ENCODE peak calls at places on chromosome 2, in five cellular contexts. S is lower leg skin, X is A549, F is aorta, V is tibial artery. Q is an unnamed sample.

GRCh38 chr2:143300531-143300930 is 171.3 kb downstream of the ARHGAP15 start:
- DNase-seq in S (no peak), X (no peak), F (no peak), V (no peak), Q (no peak)

GRCh38 chr2:2938481-2938880 is 439.1 kb downstream of the EIPR1 start:
- DNase-seq in S (no peak), X (no peak), F (no peak), V (no peak), Q (no peak)

GRCh38 chr2:150426724-150427123 is 60.7 kb downstream of the RND3 start:
- DNase-seq in S (no peak), X (no peak), F (no peak), V (no peak), Q (no peak)

GRCh38 chr2:45170191-45170975 is 161.1 kb upstream of the SIX2 start:
- DNase-seq in S (no peak), X (no peak), F (no peak), V (no peak), Q (no peak)

GRCh38 chr2:229642371-229642770 is 72.0 kb downstream of the DNER start:
- DNase-seq in S (no peak), X (no peak), F (no peak), V (no peak), Q (no peak)

GRCh38 chr2:227365833-227366232 is 13.3 kb downstream of the TM4SF20 start:
- DNase-seq in S (no peak), X (no peak), F (no peak), V (no peak), Q (no peak)

GRCh38 chr2:144553379-144553778 is 33.5 kb upstream of the ZEB2 start:
- DNase-seq in S (no peak), X (no peak), F (no peak), V (no peak), Q (no peak)

GRCh38 chr2:4827836-4828235 is 864.3 kb upstream of the SOX11 start:
- DNase-seq in S (no peak), X (no peak), F (no peak), V (no peak), Q (no peak)

GRCh38 chr2:69138247-69138754 is 125.3 kb downstream of the ANTXR1 start:
- DNase-seq in S (no peak), X (peak; percentile 37), F (no peak), V (no peak), Q (no peak)
- H3K4me3 ChIP-seq in S (no peak overlapping the region), X (no peak overlapping the region), F (no peak overlapping the region), V (no peak overlapping the region), Q (no peak overlapping the region)

DNA sequence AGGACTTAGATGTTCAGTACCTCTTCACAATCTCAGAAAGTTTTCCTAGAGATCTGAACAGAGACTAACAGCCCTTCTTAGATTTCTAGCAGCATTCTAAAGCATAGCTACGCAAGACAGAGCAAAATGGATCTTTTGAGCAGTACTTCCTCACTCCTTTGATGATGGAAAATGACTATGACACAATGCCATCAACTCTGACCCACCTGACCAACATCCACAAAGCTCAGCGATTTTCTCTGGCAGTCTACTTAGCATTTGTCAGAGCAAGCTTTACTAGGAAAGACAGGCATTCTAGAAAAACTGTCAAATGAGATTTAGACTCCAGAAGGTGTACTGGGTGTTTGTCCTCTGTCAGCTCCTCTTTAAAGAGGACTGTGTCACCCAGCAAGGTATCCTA is 180.9 kb upstream of the ACVR2A start:
- DNase-seq in S (no peak), X (no peak), F (no peak), V (no peak), Q (no peak)
- H3K4me3 ChIP-seq in S (no peak overlapping the region), X (no peak overlapping the region), F (no peak overlapping the region), V (no peak overlapping the region), Q (no peak overlapping the region)

DNA sequence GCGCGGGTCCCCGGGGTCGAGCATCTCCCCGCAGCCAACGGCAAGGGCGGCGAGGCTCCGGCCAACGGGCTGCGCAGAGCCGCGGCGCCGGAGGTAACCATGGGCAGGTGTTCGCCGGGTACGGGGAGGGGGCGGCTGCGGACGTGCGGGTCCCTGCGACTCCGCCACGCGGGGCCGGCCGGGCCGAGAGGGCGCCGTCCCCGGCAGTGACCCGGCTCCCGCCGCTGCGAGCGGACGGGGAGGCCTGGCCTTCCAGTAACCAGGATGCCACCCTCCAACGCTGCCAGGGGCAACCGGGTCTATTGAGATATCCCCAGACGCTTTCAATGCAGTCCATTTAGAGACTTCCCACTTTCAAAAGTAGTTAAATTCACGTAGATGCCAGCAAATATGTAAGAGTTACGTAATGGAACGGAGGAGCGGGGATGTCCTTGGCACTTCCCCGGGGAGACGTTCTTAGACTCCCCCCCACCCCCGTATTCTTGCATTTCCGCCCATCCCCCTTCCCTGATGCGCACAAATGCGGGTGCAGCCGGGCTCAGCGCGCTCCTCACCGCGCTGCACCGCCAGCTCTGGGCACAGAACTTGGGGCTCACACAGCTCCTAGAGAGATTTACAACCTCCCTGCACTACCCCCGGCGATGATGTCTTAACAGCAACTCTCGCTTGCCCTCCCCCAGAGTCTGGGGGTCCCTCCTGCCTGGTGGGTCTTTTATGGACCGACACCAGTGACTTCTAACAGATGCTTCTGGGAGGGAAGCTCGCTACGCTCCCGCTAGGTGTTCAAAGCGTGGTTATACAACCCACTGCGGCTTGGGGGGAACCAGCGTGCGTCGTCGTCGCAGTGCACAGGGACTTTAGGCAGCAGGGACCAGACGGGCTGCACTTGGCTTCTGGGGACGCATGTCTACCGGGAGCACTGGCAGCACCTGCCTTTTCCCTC is 657 bp downstream of the SGPP2 start:
- DNase-seq in S (no peak), X (no peak), F (peak; percentile 48), V (no peak), Q (no peak)
- H3K4me3 ChIP-seq in S (peak overlapping the region; percentile 45), X (peak overlapping the region; percentile 67), F (no peak overlapping the region), V (peak overlapping the region; percentile 44), Q (no peak overlapping the region)

DNA sequence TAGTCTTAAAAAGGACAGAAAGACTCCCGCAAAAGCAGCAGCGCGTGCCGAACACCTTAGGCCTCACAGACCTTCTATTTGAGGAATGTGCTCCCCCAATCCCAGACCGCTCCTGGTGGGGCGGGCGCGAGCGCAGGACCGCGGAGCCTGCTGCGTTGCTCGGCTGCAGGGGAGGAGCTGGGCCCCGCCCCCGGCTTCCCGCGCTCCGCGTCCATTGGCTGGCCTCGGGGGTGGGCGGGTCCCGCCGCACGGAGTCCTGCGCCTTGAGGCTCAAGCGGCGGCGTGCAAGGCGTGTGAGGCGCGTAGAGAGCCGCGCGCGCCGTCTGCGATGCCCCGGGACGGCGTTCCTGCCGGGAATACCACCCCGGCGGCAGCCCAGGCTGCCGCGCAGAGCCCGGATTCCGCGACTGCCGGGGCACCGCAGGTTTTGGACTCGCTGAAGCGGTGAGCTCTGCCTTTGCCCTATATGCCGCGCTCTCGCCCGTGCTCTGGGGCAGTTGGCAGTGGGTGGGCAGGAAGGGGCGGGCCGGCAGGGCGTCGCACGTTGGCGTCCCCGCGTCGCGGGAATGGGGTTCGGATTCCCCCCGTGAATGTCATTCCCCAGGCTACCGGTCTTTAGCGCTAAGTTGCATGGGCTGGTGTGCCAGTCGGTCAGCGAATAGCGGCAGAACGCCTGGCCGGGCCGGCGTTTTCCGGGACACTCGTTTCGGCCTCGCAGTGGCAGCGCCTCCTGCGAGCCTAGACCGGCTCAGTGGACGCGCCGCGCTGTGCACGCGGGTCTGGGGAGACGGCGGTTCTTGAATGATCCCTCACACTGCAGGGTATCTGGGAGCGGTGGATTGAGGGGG is 49.6 kb upstream of the PAIP2B start:
- DNase-seq in S (peak; percentile 96), X (peak; percentile 89), F (peak; percentile 92), V (peak; percentile 82), Q (no peak)
- H3K4me3 ChIP-seq in S (peak overlapping the region; percentile 21), X (peak overlapping the region; percentile 50), F (peak overlapping the region; percentile 5), V (peak overlapping the region; percentile 72), Q (no peak overlapping the region)

Q was measured in Jurkat, Clone E6-1.